ENCODE peak calls at places on chromosome 10, in four cellular contexts. Z is GM12878, K is H1, L is HepG2. C is an unnamed sample.
A peak's percentile ranks its signal among the peaks of the same experiment; 100 is the strongest.

GRCh38 chr10:3105166-3105565 is 37.8 kb downstream of the PFKP start:
- DNase-seq in Z (no peak), K (no peak), L (no peak), C (no peak)

GRCh38 chr10:6036861-6037321 is 25.3 kb downstream of the IL2RA start:
- DNase-seq in Z (no peak), K (peak; percentile 35), L (no peak), C (no peak)

GRCh38 chr10:121373411-121373810 is 224.8 kb downstream of the FGFR2 start:
- DNase-seq in Z (no peak), K (no peak), L (no peak), C (no peak)

GRCh38 chr10:73802276-73802991 is 9.0 kb downstream of the NDST2 start:
- DNase-seq in Z (no peak), K (no peak), L (no peak), C (no peak)

GRCh38 chr10:10777723-10778122 is 239.9 kb upstream of the CELF2 start:
- DNase-seq in Z (no peak), K (no peak), L (no peak), C (no peak)

GRCh38 chr10:131832056-131832685 is 68.6 kb upstream of the PPP2R2D start:
- DNase-seq in Z (no peak), K (no peak), L (no peak), C (no peak)

GRCh38 chr10:69180525-69181204 is 631 bp downstream of the SUPV3L1 start:
- DNase-seq in Z (no peak), K (no peak), L (no peak), C (no peak)

GRCh38 chr10:115727114-115727513 is 545.9 kb downstream of the GFRA1 start:
- DNase-seq in Z (no peak), K (no peak), L (no peak), C (no peak)

GRCh38 chr10:50508315-50509051 is 115.3 kb downstream of the SGMS1 start:
- DNase-seq in Z (peak; percentile 99), K (no peak), L (peak; percentile 35), C (no peak)

GRCh38 chr10:72736176-72736795 is 44.3 kb downstream of the MCU start:
- DNase-seq in Z (no peak), K (no peak), L (peak; percentile 17), C (no peak)

DNA sequence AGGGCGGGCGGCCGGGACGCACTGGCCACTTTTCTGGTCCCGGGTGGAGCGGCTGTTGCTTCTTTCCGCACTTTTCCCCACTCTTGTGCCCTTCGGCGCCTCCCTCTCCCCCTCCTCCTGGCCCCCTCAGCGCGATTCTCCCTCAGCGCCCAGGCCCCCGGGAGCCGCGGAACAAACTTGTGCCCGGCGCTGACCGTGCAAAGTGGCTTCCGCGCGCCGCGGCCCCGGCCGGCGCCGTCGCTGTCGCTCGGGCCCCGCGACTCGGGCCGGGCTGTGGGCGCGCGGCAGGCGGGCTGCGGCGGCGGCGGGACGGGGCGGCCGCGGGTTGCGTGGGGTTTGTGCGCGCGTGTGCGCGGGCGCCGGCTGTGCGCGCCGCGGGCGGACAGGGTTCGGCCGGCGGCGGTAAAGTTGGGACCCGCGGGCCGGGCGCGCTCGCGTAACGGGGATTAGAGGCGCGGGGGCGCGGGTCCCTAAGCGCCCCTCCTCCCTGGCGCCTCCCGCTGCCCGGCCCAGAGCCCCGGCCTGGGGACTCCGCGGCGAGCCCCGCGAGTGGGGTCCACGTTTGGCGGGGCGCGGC is 674 bp downstream of the ZEB1 start:
- DNase-seq in Z (no peak), K (no peak), L (no peak), C (no peak)
- TF ChIP-seq SUZ12 in Z (no peak), K (no peak), L (no peak), C (no peak)

DNA sequence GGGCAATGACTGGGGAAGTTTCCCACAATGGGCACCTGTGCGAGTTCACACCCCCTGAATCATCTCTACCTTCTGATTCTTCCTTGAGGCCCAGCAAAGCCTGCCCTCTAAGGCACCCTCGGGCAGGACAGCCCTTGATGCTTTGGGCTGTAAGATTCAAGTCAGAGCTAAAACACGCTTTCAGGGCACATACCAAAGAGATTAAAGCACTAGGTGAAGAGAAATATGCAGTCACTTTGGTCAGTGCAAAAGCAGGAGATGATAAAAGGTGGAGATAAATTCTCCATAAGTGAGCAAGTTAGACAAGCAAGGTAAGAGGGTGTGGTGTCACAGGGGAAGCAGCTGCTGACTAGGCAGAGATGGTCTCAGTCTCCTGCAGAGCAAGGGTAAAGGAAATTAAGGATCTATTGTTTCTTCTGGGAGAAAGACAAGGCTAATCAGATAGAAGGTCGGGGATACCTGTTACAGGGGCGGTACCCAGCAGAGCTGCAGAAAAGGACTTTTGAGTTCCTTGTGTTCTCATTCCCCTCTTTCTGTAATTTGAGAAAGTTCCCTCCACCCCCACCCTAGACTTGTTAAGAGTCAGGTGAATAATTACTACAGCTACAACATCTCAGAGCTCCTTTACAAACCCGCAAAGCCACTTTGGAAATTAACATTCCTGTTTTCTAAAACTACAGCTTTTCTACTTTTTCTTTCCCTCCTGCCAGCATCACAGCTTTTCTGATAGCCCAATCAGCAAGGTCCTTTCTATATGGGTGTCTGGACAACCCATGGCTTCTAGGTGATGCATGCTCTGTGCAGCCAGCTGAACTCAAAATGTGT is 26.4 kb downstream of the PDLIM1 start:
- DNase-seq in Z (no peak), K (peak; percentile 52), L (no peak), C (no peak)
- TF ChIP-seq SP1 in Z (no peak), K (peak; percentile 75), L (no peak), C (no peak)

DNA sequence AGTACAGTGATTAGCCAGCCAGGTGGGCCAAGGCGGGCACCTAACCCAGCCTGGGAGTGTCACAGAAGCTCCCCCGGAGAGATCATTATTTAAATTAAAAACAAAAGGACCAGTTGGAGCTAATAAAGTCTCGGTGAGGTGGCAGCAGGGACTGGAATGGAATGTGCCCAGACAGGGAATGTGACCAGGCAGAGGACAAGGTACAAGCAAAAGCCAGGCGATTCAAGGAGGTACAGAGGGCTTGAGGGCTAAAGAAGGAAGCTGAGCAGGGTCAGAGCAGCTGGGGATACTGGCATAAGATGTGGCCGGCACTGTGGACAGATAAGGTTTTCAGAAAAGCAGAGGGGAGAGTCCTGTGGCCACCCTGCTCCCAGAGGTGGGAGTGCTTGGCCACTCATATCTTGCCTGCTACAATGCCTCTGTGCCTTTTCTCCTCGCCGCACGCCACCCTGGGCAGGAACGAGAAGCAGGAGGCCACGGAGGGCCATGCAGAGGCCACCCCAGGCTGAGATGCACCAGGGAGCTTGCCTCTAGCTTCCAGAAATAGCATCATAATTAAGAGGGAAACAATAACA is 13.2 kb downstream of the TMEM273 start:
- DNase-seq in Z (no peak), K (no peak), L (no peak), C (no peak)
- TF ChIP-seq SUZ12 in Z (no peak), K (no peak), L (no peak), C (no peak)

GRCh38 chr10:1170867-1171180 is 114.6 kb downstream of the WDR37 start:
- DNase-seq in Z (no peak), K (no peak), L (no peak), C (no peak)
- TF ChIP-seq SP1 in Z (no peak), K (no peak), L (no peak), C (no peak)

GRCh38 chr10:58350023-58350422 is 15.2 kb downstream of the UBE2D1 start:
- DNase-seq in Z (no peak), K (no peak), L (no peak), C (no peak)

GRCh38 chr10:58350619-58351323 is 16.0 kb downstream of the UBE2D1 start:
- DNase-seq in Z (no peak), K (no peak), L (peak; percentile 58), C (no peak)

GRCh38 chr10:58351616-58352578 is 17.1 kb downstream of the UBE2D1 start:
- DNase-seq in Z (no peak), K (no peak), L (no peak), C (no peak)

GRCh38 chr10:58348571-58349033 is 13.8 kb downstream of the UBE2D1 start:
- DNase-seq in Z (no peak), K (no peak), L (peak; percentile 26), C (no peak)

GRCh38 chr10:58347967-58348366 is 13.2 kb downstream of the UBE2D1 start:
- DNase-seq in Z (no peak), K (no peak), L (no peak), C (no peak)
- TF ChIP-seq SUZ12 in Z (no peak), K (no peak), L (no peak), C (no peak)

DNA sequence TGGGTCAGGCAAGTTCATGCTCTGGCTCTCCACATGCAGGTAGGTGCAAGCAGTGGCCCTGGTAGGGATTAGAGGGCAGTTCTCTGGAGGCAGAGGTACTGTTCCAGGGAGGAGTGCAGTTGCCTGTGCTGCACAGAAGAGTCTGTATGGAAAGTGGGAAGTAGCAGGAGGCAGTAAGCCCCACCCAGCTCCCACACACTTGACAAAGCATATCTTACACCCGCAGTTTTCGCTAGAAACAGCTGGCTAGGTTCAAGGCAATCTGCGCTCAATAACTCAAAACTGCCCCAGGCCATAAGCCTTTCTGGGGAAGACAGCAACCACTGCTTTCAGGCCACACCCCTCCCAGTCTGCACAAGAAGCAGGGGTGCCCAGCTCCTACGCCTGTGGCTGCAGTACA is 33.1 kb upstream of the ARMC3 start:
- DNase-seq in Z (no peak), K (no peak), L (no peak), C (no peak)
- TF ChIP-seq SP1 in Z (no peak), K (no peak), L (no peak), C (no peak)

GRCh38 chr10:43105119-43105792 is 28.4 kb downstream of the RET start:
- DNase-seq in Z (no peak), K (peak; percentile 94), L (peak; percentile 36), C (peak; percentile 90)
- TF ChIP-seq SUZ12 in Z (no peak), K (peak; percentile 55), L (no peak), C (no peak)

DNA sequence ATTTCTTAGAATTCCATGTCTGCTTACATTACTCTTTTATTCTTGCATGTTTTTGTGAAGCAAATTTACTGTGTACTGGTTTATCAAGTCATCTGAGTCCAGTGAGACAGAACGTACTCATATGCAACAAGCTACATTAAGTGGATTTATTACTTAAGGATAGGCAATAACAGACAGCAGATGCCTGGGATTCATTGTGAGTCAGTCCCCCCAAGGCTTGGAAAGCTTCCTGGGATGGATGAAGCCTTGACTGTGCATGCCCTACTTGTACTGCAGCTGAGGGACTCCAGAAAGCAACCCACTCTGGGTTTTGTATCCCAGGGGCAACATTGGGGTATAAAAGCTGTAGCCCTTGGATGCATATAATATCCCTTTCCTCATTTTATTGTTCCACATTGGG is 113.4 kb upstream of the RAB18 start:
- DNase-seq in Z (no peak), K (no peak), L (no peak), C (no peak)
- TF ChIP-seq SP1 in Z (no peak), K (no peak), L (no peak), C (no peak)

DNA sequence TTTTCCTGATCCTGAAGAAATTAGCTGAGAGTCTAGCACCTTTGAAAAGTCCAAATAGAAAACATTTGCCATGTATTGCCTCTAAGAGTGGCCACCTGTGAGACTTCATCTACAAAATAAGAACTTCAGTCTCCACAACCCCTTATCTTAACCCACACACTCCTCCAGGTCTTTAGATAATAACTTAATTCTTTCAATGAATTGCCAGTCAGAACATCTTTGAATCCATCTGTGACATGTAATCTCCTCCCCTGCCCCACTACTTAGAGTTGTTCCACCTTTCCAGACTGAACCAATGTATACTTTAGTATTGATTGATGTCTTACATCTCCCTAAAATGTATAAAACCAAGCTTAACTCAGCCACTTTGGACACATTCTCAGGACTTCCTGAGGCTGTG is 84.4 kb upstream of the FAM171A1 start:
- DNase-seq in Z (no peak), K (no peak), L (no peak), C (no peak)
- TF ChIP-seq SUZ12 in Z (no peak), K (no peak), L (no peak), C (no peak)

C was measured in HEK293T.